ENCODE peak calls at places on chromosomes 6 and 20, in four cellular contexts. M is GM13976, V is uterus, A is GM13977. P is an unnamed sample.

GRCh38 chr6:153392156-153392555 is 261.1 kb upstream of the RGS17 start:
- DNase-seq in A (no peak), M (no peak), V (no peak), P (no peak)

GRCh38 chr20:47785321-47785899 is at the start of gene SULF2:
- DNase-seq in V (peak), M (peak), A (peak), P (no peak)

GRCh38 chr20:59023616-59024015 is 4.4 kb downstream of the TUBB1 start:
- DNase-seq in A (no peak), M (no peak), V (no peak), P (no peak)

GRCh38 chr20:61120595-61121515 is 131.2 kb upstream of the CDH4 start:
- DNase-seq in M (no peak), A (no peak), V (no peak), P (no peak)

GRCh38 chr6:20952605-20953004 is 418.3 kb downstream of the CDKAL1 start:
- DNase-seq in M (no peak), A (no peak), V (no peak), P (no peak)

GRCh38 chr6:158715330-158716311 is 65.8 kb downstream of the SYTL3 start:
- DNase-seq in M (peak), V (no peak), A (peak), P (peak)

GRCh38 chr6:33672808-33673207 is 38.7 kb downstream of the UQCC2 start:
- DNase-seq in V (peak), A (peak), M (peak), P (no peak)

GRCh38 chr6:109229536-109229935 is 134.2 kb downstream of the CEP57L1 start:
- DNase-seq in M (no peak), A (no peak), V (no peak), P (no peak)

GRCh38 chr20:43191946-43192847 is 2.5 kb upstream of the PTPRT start:
- DNase-seq in M (peak), V (no peak), A (peak), P (no peak)

GRCh38 chr6:2891768-2892170 is 11.3 kb downstream of the SERPINB9 start:
- DNase-seq in M (peak), A (peak), V (no peak), P (no peak)

GRCh38 chr6:88008411-88008810 is 39.2 kb upstream of the SPACA1 start:
- DNase-seq in V (no peak), M (no peak), A (no peak), P (no peak)

GRCh38 chr6:2764610-2765165 is 505 bp upstream of the WRNIP1 start:
- DNase-seq in M (peak), V (peak), A (peak), P (peak)

GRCh38 chr6:149127212-149127611 is 190.3 kb upstream of the TAB2 start:
- DNase-seq in A (no peak), V (no peak), M (no peak), P (no peak)

GRCh38 chr20:4112490-4113420 is 97.4 kb upstream of the RNF24 start:
- DNase-seq in M (no peak), V (peak), A (peak), P (peak)

GRCh38 chr6:32940656-32941411 is at the start of gene HLA-DMB:
- DNase-seq in A (peak), V (no peak), M (peak), P (peak)

GRCh38 chr20:53642196-53643030 is 48.8 kb upstream of the ZNF217 start:
- DNase-seq in M (no peak), V (no peak), A (no peak), P (no peak)

GRCh38 chr6:116371384-116372209 is 850 bp downstream of the DSE start:
- DNase-seq in V (peak), A (peak), M (peak), P (no peak)

GRCh38 chr6:137258170-137258569 is 39.0 kb upstream of the IFNGR1 start:
- DNase-seq in M (peak), V (no peak), A (peak), P (no peak)

GRCh38 chr6:41371992-41372525 is 36.7 kb downstream of the NCR2 start:
- DNase-seq in V (peak), M (peak), A (peak), P (no peak)

GRCh38 chr6:151370509-151371078 is 20.8 kb downstream of the ZBTB2 start:
- DNase-seq in A (no peak), M (no peak), V (no peak), P (no peak)

GRCh38 chr20:56765172-56766073 is 136.3 kb downstream of the TFAP2C start:
- DNase-seq in V (no peak), A (no peak), M (no peak), P (no peak)

GRCh38 chr20:952196-952795 is 36.2 kb upstream of the ANGPT4 start:
- DNase-seq in V (no peak), A (no peak), M (no peak), P (no peak)

GRCh38 chr20:955656-956055 is 39.5 kb upstream of the ANGPT4 start:
- DNase-seq in V (no peak), M (no peak), A (no peak), P (no peak)

GRCh38 chr20:951384-952169 is 35.4 kb upstream of the ANGPT4 start:
- DNase-seq in A (no peak), V (no peak), M (no peak), P (no peak)

GRCh38 chr20:955111-955510 is 39.0 kb upstream of the ANGPT4 start:
- DNase-seq in V (no peak), A (no peak), M (no peak), P (no peak)

DNA sequence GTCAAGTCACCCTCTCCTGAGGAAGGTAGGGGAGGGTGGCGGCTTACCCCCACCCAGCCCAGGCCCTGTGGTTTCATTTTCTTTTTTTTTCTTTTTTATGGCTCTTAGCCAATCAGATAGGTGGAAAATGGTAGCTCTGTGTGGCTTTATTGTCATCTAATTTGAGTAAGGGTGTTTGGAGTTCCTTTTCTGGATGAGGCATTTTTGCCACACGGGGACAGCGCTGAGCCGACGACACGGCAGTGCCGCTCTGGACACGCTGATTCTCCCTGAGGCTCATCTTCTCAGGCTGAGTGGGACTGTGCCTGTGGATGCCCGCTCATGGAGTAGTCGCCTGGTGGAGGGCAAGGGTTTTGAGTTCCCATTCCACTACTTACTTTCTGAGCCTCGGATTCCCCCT is 37.6 kb upstream of the ANGPT4 start:
- DNase-seq in V (no peak), M (no peak), A (no peak), P (no peak)
- TF ChIP-seq CTCF in V (no peak), M (no peak), A (no peak), P (no peak)

GRCh38 chr20:49052334-49052733 is 6.2 kb downstream of the CSE1L start:
- DNase-seq in M (no peak), A (no peak), V (no peak), P (no peak)
- TF ChIP-seq CTCF in M (no peak), A (no peak), V (no peak), P (no peak)

DNA sequence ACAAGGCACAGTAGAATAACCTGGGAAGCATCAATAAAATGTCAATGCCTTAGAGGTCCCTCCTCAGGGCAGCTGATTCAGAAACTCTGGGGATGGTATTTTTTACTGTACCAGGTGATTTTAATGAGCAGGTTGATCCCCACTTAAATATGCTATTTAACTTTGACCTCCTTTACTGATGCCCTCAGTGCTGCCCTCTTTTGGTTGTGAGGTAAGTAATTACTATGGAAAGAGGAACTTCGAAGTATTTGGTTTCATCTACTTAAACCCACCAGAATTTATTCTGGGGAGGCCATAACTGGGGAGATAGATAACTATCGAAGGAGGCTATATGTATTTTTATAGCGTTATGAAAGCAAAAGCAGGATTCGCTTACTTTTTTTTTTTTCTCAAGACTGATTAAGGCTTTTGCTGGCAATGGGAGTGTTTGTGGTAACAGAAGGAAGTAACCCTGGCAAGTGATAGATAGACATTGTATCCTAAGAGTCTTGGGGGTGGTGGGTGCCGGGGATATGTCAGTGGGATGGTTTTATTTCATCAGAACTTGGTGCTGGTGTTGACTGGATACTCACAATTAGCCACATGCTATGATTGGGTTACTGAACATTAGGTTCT is 168.9 kb upstream of the CENPW start:
- DNase-seq in A (peak), M (peak), V (no peak), P (peak)
- TF ChIP-seq CTCF in A (peak), M (peak), V (no peak), P (peak)

GRCh38 chr20:34573541-34573940 is 15.0 kb downstream of the MAP1LC3A start:
- DNase-seq in A (no peak), V (no peak), M (no peak), P (no peak)
- TF ChIP-seq CTCF in A (no peak), V (no peak), M (no peak), P (no peak)

GRCh38 chr20:62935204-62935967 is 2.6 kb upstream of the GID8 start:
- DNase-seq in M (no peak), A (no peak), V (no peak), P (no peak)
- TF ChIP-seq CTCF in M (no peak), A (no peak), V (no peak), P (no peak)

DNA sequence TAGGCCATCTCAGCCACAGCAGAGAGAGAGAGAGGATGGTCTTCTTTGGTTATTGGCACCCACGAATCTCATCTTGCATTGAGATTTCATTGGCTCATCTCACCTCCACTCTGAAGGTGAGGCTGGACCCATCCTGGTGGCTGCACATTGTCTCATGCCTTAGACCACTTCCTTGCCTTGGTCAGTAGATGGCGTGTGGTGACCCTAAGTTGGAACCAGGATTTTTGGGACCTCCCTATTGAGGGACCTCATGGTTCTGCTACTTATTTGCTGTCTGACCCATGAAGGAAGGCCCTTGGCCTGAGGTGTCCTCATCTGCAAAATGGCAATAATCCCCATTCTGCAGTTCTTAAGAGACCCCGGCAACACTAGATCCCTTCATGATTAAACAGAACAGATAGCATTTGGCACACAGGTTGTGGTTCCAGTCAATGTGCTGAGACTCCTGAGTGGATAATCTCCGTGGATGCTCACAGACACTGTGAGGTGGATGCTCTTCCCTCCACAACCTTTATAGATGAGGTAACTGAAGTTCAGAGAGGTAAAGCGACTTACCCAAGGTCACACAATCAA is 21.5 kb upstream of the AAR2 start:
- DNase-seq in V (no peak), A (peak), M (peak), P (no peak)
- TF ChIP-seq CTCF in V (no peak), A (peak), M (peak), P (peak)

P was measured in GM12864.